ENCODE peak calls at places on chromosomes 6 and 20, in six cellular contexts. E, C, S, N, X and K are unnamed samples.

GRCh38 chr6:48200874-48201273 is 89.9 kb upstream of the PTCHD4 start:
- DNase-seq in N (no peak), S (no peak), E (no peak), C (no peak), X (no peak), K (no peak)

GRCh38 chr6:157383471-157383870 is 2.5 kb downstream of the ZDHHC14 start:
- DNase-seq in S (no peak), C (no peak), E (no peak), X (no peak), N (no peak), K (no peak)

GRCh38 chr6:144581807-144582537 is 296.8 kb downstream of the UTRN start:
- DNase-seq in S (peak; percentile 37), N (peak; percentile 76), C (peak; percentile 8), E (no peak), X (peak; percentile 62), K (no peak)

GRCh38 chr6:158841358-158841757 is 22.2 kb upstream of the EZR start:
- DNase-seq in E (no peak), S (no peak), N (no peak), X (no peak), C (no peak), K (no peak)

GRCh38 chr6:164693934-164694333 is 615.5 kb downstream of the C6orf118 start:
- DNase-seq in S (no peak), X (no peak), N (no peak), E (no peak), C (no peak), K (no peak)

GRCh38 chr6:42314571-42314950 is 96.9 kb upstream of the MRPS10 start:
- DNase-seq in E (no peak), C (no peak), N (no peak), S (no peak), X (no peak), K (no peak)

GRCh38 chr20:52665441-52665840 is 306.7 kb upstream of the TSHZ2 start:
- DNase-seq in C (no peak), X (no peak), N (no peak), E (no peak), S (no peak), K (no peak)

GRCh38 chr20:16243470-16243869 is 329.8 kb downstream of the KIF16B start:
- DNase-seq in C (no peak), X (no peak), N (no peak), E (no peak), S (no peak), K (no peak)

GRCh38 chr20:57615472-57615855 is 4.8 kb downstream of the ZBP1 start:
- DNase-seq in S (no peak), X (no peak), E (no peak), N (no peak), C (no peak), K (no peak)

GRCh38 chr6:46491789-46492547 is 719 bp upstream of the RCAN2 start:
- DNase-seq in E (peak; percentile 9), X (peak; percentile 9), C (peak; percentile 57), S (no peak), N (peak; percentile 17), K (peak; percentile 75)

GRCh38 chr6:131948221-131948661 is 2.9 kb downstream of the CCN2 start:
- DNase-seq in E (no peak), N (peak; percentile 5), X (no peak), C (no peak), S (peak; percentile 62), K (no peak)

GRCh38 chr6:151027295-151027747 is 161.8 kb downstream of the MTHFD1L start:
- DNase-seq in X (no peak), S (no peak), C (no peak), N (no peak), E (no peak), K (no peak)

GRCh38 chr6:35757461-35758123 is 18.8 kb upstream of the CLPSL2 start:
- DNase-seq in E (no peak), N (peak; percentile 64), X (peak; percentile 74), C (peak; percentile 25), S (peak; percentile 21), K (peak; percentile 65)

GRCh38 chr20:45358282-45359068 is 4.5 kb upstream of the SYS1 start:
- DNase-seq in N (peak; percentile 91), X (no peak), C (no peak), E (no peak), S (peak; percentile 62), K (no peak)

GRCh38 chr6:92538296-92538695 is 881.1 kb downstream of the EPHA7 start:
- DNase-seq in S (no peak), C (no peak), N (no peak), E (no peak), X (no peak), K (no peak)

GRCh38 chr6:710601-711571 is 17.9 kb upstream of the EXOC2 start:
- DNase-seq in C (peak; percentile 69), N (peak; percentile 59), S (peak; percentile 45), E (peak; percentile 58), X (peak; percentile 85), K (peak; percentile 73)

GRCh38 chr6:116369540-116370327 is 1.0 kb upstream of the DSE start:
- DNase-seq in S (no peak), C (peak; percentile 3), X (peak; percentile 22), E (no peak), N (no peak), K (no peak)

GRCh38 chr6:152461556-152461955 is 175.6 kb downstream of the SYNE1 start:
- DNase-seq in C (no peak), X (no peak), S (no peak), N (peak; percentile 32), E (no peak), K (no peak)

GRCh38 chr20:18837710-18838109 is 24.1 kb downstream of the SCP2D1 start:
- DNase-seq in S (no peak), N (no peak), C (no peak), E (no peak), X (no peak), K (no peak)

GRCh38 chr6:145310116-145310515 is 425.2 kb downstream of the EPM2A start:
- DNase-seq in S (peak; percentile 68), X (no peak), N (peak; percentile 83), C (no peak), E (no peak), K (no peak)

GRCh38 chr6:1042583-1043457 is 269.1 kb upstream of the FOXQ1 start:
- DNase-seq in E (no peak), X (no peak), C (no peak), S (no peak), N (no peak), K (no peak)

GRCh38 chr6:33249732-33250625 is 21.7 kb downstream of the VPS52 start:
- DNase-seq in X (no peak), E (peak; percentile 14), S (peak; percentile 96), C (peak; percentile 36), N (peak; percentile 93), K (no peak)

GRCh38 chr20:30598460-30599230 is 658.8 kb upstream of the DEFB115 start:
- DNase-seq in S (no peak), E (no peak), C (no peak), X (no peak), N (no peak), K (no peak)

GRCh38 chr20:17538517-17539170 is 7.5 kb upstream of the BFSP1 start:
- DNase-seq in E (peak; percentile 19), X (peak; percentile 42), N (peak; percentile 34), S (no peak), C (no peak), K (no peak)

GRCh38 chr20:44109951-44110361 is 77.0 kb downstream of the JPH2 start:
- DNase-seq in E (no peak), C (no peak), X (no peak), S (no peak), N (no peak), K (no peak)

GRCh38 chr6:127299522-127300240 is 33.0 kb downstream of the RNF146 start:
- DNase-seq in C (no peak), X (no peak), E (no peak), S (peak; percentile 52), N (peak; percentile 48), K (no peak)

GRCh38 chr6:16902520-16902919 is 141.3 kb upstream of the ATXN1 start:
- DNase-seq in N (no peak), C (no peak), S (no peak), E (no peak), X (no peak), K (no peak)

GRCh38 chr6:35706468-35706867 is 17.8 kb upstream of the FKBP5 start:
- DNase-seq in C (no peak), E (no peak), N (peak; percentile 44), X (no peak), S (no peak), K (no peak)

GRCh38 chr6:142872376-142872775 is 72.6 kb downstream of the HIVEP2 start:
- DNase-seq in N (peak; percentile 59), X (no peak), E (no peak), S (no peak), C (no peak), K (no peak)

GRCh38 chr6:26552640-26553189 is 14.5 kb downstream of the HMGN4 start:
- DNase-seq in C (no peak), S (no peak), X (no peak), N (no peak), E (no peak), K (no peak)

GRCh38 chr20:23476015-23476754 is 14.7 kb upstream of the CST8 start:
- DNase-seq in X (no peak), S (no peak), C (no peak), E (no peak), N (no peak), K (no peak)

GRCh38 chr6:4872841-4873240 is 96.6 kb downstream of the CDYL start:
- DNase-seq in X (no peak), S (no peak), C (no peak), E (no peak), N (no peak), K (no peak)

GRCh38 chr6:31597006-31597405 is 4.2 kb upstream of the NCR3 start:
- DNase-seq in C (no peak), X (peak; percentile 88), E (no peak), S (peak; percentile 40), N (peak; percentile 38), K (no peak)

GRCh38 chr20:34010405-34010895 is 16.7 kb downstream of the RALY start:
- DNase-seq in C (no peak), S (no peak), E (no peak), N (no peak), X (no peak), K (no peak)

GRCh38 chr20:50635676-50636600 is 55.4 kb downstream of the RIPOR3 start:
- DNase-seq in S (no peak), N (peak; percentile 55), X (peak; percentile 80), E (peak; percentile 64), C (peak; percentile 83), K (peak; percentile 88)